ENCODE peak calls at places on chromosomes 5 and 9, in six cellular contexts. R, B, H, S, A and Y are unnamed samples.

GRCh38 chr5:143406408-143406807 is 2.9 kb upstream of the NR3C1 start:
- DNase-seq in R (no peak), B (no peak), H (no peak), A (no peak), S (no peak), Y (no peak)

GRCh38 chr5:6902597-6902996 is 189.4 kb downstream of the TENT4A start:
- DNase-seq in H (no peak), S (no peak), R (no peak), A (no peak), B (no peak), Y (no peak)

GRCh38 chr9:14321517-14322125 is 7.7 kb upstream of the NFIB start:
- DNase-seq in B (no peak), H (no peak), A (no peak), R (no peak), S (no peak), Y (no peak)

GRCh38 chr5:110751902-110752762 is 13.3 kb downstream of the SLC25A46 start:
- DNase-seq in S (no peak), A (no peak), H (no peak), B (no peak), R (no peak), Y (no peak)

GRCh38 chr5:67152400-67152799 is 44.2 kb downstream of the CD180 start:
- DNase-seq in R (no peak), A (no peak), H (no peak), B (no peak), S (no peak), Y (no peak)

GRCh38 chr5:80220268-80220897 is 35.5 kb downstream of the SERINC5 start:
- DNase-seq in A (no peak), B (no peak), S (no peak), H (no peak), R (no peak), Y (no peak)

GRCh38 chr5:75054110-75054930 is 2.0 kb upstream of the GCNT4 start:
- DNase-seq in H (peak; percentile 61), S (peak; percentile 73), B (no peak), R (no peak), A (peak; percentile 17), Y (peak; percentile 80)

GRCh38 chr9:132818588-132818987 is 59.5 kb downstream of the AK8 start:
- DNase-seq in A (no peak), B (no peak), R (no peak), S (no peak), H (no peak), Y (no peak)

GRCh38 chr9:32251539-32251938 is 132.9 kb upstream of the ACO1 start:
- DNase-seq in R (peak; percentile 54), S (no peak), H (peak; percentile 41), B (peak; percentile 59), A (peak; percentile 38), Y (no peak)

GRCh38 chr5:52283221-52283620 is 504.5 kb upstream of the ITGA1 start:
- DNase-seq in H (peak; percentile 36), B (no peak), R (no peak), S (no peak), A (no peak), Y (no peak)

GRCh38 chr9:33458444-33458843 is 11.1 kb upstream of the AQP3 start:
- DNase-seq in A (no peak), S (no peak), H (peak; percentile 44), R (no peak), B (peak; percentile 55), Y (no peak)

DNA sequence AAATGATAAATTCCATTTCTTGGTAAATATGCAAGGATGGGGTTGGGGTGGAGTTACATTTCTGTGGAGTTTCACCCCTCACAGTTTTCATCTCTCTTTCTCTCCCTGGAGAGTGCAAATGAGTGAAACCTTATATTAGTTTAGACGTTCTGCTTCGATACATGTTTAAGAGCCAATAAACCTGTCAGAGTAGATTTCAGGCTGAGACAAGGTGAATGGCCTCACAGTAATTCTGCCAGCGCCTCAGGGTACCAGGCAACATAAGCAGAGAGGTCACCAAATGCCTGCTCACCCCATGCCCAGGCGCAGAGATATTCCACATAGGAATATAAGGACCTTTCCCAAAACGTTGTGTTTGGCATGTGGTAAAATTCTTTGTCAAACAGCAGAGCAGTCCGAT is 154.9 kb upstream of the VLDLR start:
- DNase-seq in H (no peak), S (no peak), B (no peak), A (peak; percentile 12), R (no peak), Y (no peak)
- H3K4me3 ChIP-seq in H (no peak overlapping the region), S (no peak overlapping the region), B (no peak overlapping the region), A (no peak overlapping the region), R (no peak overlapping the region), Y (no peak overlapping the region)

GRCh38 chr5:125336401-125336800 is 590.0 kb upstream of the ZNF608 start:
- DNase-seq in A (no peak), B (no peak), R (no peak), S (no peak), H (no peak), Y (no peak)

GRCh38 chr5:125341436-125341835 is 595.0 kb upstream of the ZNF608 start:
- DNase-seq in A (no peak), B (no peak), S (no peak), R (no peak), H (no peak), Y (no peak)

GRCh38 chr5:125338804-125339203 is 592.4 kb upstream of the ZNF608 start:
- DNase-seq in S (no peak), H (no peak), B (no peak), R (no peak), A (no peak), Y (no peak)

GRCh38 chr5:125331987-125332628 is 585.7 kb upstream of the ZNF608 start:
- DNase-seq in A (no peak), H (no peak), S (no peak), B (no peak), R (no peak), Y (no peak)

GRCh38 chr5:125337222-125337768 is 590.9 kb upstream of the ZNF608 start:
- DNase-seq in R (no peak), B (no peak), A (no peak), H (no peak), S (no peak), Y (no peak)
- TF ChIP-seq EP300 in R (no peak), B (no peak), A (no peak), H (no peak), S (no peak), Y (no peak)

DNA sequence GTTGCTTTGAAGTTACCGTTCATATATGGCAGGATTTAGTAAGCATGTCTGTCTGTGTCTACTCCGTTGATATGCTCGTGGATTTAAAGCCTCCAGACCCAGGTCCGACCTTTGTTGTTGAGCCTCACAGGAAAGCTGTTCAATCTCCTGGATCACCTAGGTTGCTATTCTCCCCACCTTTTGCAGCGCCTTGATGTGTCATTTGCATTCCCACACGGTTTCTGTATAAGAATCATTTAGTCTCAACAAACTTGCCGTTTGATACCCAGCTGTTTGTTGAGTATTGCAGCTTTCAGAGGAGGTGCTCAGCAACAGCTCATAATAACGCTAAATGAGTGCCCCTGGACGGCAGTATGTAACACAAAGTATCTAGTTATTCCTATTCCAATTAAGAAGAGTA is 1.2 kb upstream of the ADGRV1 start:
- DNase-seq in H (no peak), A (no peak), R (no peak), B (no peak), S (no peak), Y (no peak)
- H3K4me3 ChIP-seq in H (no peak overlapping the region), A (no peak overlapping the region), R (peak overlapping the region; percentile 53), B (no peak overlapping the region), S (no peak overlapping the region), Y (no peak overlapping the region)

GRCh38 chr5:21094619-21095018 is 1106.6 kb upstream of the CDH18 start:
- DNase-seq in A (no peak), S (no peak), B (no peak), R (no peak), H (no peak), Y (no peak)

DNA sequence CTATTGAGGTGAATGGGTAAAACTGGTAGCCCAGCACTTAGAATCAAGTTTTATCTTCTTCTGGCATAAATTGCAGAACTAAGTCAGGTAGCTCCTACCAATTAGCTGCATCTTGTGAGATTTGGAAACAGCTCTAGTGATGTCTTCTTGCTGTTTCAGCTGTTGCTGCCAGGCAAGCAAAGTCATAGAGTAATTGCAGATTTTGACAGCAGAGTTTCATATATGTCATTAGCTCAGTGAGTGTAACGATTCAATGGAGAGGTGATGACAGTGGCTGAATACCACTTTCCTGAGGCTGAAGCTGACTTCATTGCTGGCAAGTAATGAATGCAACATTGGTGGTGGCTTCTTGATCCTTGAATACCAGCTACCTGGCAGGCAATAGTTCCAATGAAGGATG is 1109.7 kb upstream of the CDH18 start:
- DNase-seq in A (no peak), R (no peak), H (no peak), S (no peak), B (no peak), Y (no peak)
- TF ChIP-seq EP300 in A (no peak), R (no peak), H (no peak), S (no peak), B (no peak), Y (no peak)

DNA sequence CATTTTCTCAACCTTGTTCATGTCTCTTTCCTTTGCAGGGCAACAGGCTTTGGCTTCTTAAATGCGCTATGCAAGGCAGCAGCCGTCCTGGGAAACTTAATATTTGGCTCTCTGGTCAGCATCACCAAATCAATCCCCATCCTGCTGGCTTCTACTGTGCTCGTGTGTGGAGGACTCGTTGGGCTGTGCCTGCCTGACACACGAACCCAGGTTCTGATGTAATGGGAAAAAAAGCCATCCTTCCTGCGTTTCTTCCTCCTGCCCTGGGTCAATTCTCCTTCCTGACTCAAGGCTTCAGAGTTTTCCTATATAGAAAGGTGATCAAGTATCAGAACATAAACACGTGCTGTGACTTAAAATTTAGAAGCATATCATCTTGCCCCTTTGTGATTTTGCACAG is 77.8 kb upstream of the IQGAP2 start:
- DNase-seq in R (no peak), B (no peak), H (no peak), A (no peak), S (no peak), Y (no peak)
- H3K4me3 ChIP-seq in R (no peak overlapping the region), B (no peak overlapping the region), H (no peak overlapping the region), A (no peak overlapping the region), S (no peak overlapping the region), Y (no peak overlapping the region)

DNA sequence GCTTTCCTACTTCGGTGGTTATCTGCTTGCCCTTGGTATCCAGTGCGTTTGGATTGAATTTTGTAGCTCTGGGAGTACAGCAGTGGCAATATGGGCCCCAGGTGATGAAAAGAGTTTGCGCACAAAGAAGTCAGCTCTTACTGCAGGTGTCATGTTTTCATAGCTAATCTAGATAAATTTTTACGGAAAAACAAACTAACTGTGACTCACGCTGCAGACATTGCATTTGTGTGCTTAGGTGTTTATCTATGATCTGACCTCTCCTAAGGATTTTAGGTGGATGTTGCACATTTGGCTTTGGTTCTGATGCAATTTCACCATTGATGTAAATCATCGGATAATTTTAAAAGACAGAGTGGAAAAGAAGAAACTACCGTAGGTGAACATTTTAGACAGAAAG is 92.1 kb downstream of the VCAN start:
- DNase-seq in R (no peak), H (no peak), A (no peak), S (no peak), B (no peak), Y (no peak)
- TF ChIP-seq EP300 in R (no peak), H (no peak), A (no peak), S (no peak), B (peak; percentile 53), Y (no peak)

DNA sequence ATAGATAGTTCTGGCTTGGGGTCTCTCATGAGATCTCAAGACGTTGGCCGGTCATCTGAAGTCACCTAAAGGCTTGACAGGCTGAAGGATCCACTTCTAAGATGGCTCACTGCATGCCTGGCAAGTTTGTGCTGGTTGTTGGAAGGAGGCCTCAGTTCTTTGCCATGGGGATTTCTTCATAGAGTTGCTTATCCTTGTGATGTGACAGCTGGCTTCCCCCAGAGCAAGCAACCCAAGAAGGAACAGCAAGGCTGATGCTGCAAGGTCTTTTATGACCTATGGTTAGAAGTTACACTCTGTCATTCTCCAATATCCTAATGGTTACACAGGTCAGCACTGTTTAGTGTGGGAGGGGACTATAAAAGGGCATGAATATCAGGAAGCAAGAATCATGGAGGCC is 20.7 kb upstream of the GRPEL2 start:
- DNase-seq in H (no peak), S (no peak), R (no peak), B (no peak), A (no peak), Y (no peak)
- H3K4me3 ChIP-seq in H (no peak overlapping the region), S (no peak overlapping the region), R (no peak overlapping the region), B (no peak overlapping the region), A (no peak overlapping the region), Y (no peak overlapping the region)